ENCODE peak calls at places on chromosomes 6 and 20, in eight cellular contexts. E is HCT116, H is uterus, L is tibial artery, I is lower lobe of right lung, C is transverse colon, M is A549, B is colonic mucosa. Q is an unnamed sample.

GRCh38 chr6:145206247-145206907 is 528.9 kb downstream of the EPM2A start:
- DNase-seq in E (no peak), H (no peak), L (no peak), I (no peak), C (no peak), M (no peak), B (no peak), Q (no peak)

GRCh38 chr20:58803533-58803932 is 47.2 kb downstream of the GNAS-AS1 start:
- DNase-seq in E (no peak), H (no peak), L (no peak), I (no peak), C (no peak), M (no peak), B (no peak), Q (no peak)

GRCh38 chr20:38315290-38315966 is 11.5 kb downstream of the BPI start:
- DNase-seq in E (no peak), H (no peak), L (no peak), I (no peak), C (no peak), M (no peak), B (no peak), Q (peak; percentile 30)

GRCh38 chr6:135270676-135271536 is 89.8 kb downstream of the MYB start:
- DNase-seq in E (no peak), H (no peak), L (no peak), I (peak; percentile 74), C (peak; percentile 83), M (no peak), B (peak; percentile 86), Q (no peak)

GRCh38 chr6:18070486-18070885 is 52.0 kb downstream of the NHLRC1 start:
- DNase-seq in E (no peak), H (no peak), L (no peak), I (no peak), C (no peak), M (no peak), B (no peak), Q (no peak)

GRCh38 chr6:71248306-71248705 is 40.3 kb upstream of the OGFRL1 start:
- DNase-seq in E (no peak), H (no peak), L (no peak), I (no peak), C (no peak), M (peak; percentile 20), B (no peak), Q (no peak)

GRCh38 chr20:13017883-13018535 is 9.2 kb downstream of the SPTLC3 start:
- DNase-seq in E (no peak), H (no peak), L (no peak), I (no peak), C (no peak), M (no peak), B (no peak), Q (no peak)

GRCh38 chr6:44636576-44637248 is 249.2 kb downstream of the CDC5L start:
- DNase-seq in E (no peak), H (no peak), L (no peak), I (no peak), C (no peak), M (no peak), B (no peak), Q (no peak)

GRCh38 chr6:54366647-54367327 is 58.5 kb downstream of the TINAG start:
- DNase-seq in E (peak; percentile 28), H (no peak), L (no peak), I (no peak), C (no peak), M (no peak), B (no peak), Q (no peak)

GRCh38 chr6:71079707-71080106 is 122.8 kb upstream of the B3GAT2 start:
- DNase-seq in E (no peak), H (no peak), L (no peak), I (no peak), C (no peak), M (no peak), B (no peak), Q (no peak)

GRCh38 chr6:46419576-46420002 is 71.7 kb downstream of the RCAN2 start:
- DNase-seq in E (peak; percentile 60), H (peak; percentile 70), L (peak; percentile 76), I (no peak), C (peak; percentile 60), M (peak; percentile 8), B (peak; percentile 72), Q (peak; percentile 81)

GRCh38 chr6:148365037-148365436 is 22.4 kb downstream of the SASH1 start:
- DNase-seq in E (no peak), H (no peak), L (no peak), I (no peak), C (no peak), M (no peak), B (no peak), Q (no peak)

GRCh38 chr6:134814076-134814709 is 135.7 kb downstream of the ALDH8A1 start:
- DNase-seq in E (no peak), H (no peak), L (no peak), I (no peak), C (no peak), M (no peak), B (no peak), Q (no peak)

GRCh38 chr20:4295226-4295625 is 279.9 kb upstream of the RNF24 start:
- DNase-seq in E (no peak), H (no peak), L (no peak), I (no peak), C (no peak), M (no peak), B (no peak), Q (no peak)

DNA sequence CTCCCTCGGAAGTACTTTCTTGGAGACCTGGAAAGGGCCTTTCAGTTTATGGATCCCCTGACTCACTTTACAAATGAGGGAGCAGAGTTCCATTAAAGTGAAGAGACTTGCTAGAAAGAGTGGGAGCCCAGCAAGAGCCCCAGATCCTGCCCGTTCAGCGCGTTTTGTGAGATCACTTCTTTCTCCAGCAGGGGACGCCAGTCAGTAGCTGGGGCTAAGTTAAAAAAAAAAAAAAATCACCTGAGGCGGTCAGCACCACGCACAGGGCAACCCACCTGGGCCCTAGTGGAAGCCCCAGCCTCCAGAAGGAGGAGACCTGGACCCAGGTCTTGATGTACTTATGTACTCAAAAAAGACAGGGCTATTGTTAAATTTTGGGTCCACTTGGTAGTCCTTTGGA is 274.5 kb upstream of the RNF24 start:
- DNase-seq in E (peak; percentile 13), H (no peak), L (no peak), I (no peak), C (no peak), M (peak; percentile 27), B (no peak), Q (no peak)
- TF ChIP-seq CTCF in E (peak; percentile 58), H (no peak), L (no peak), I (no peak), C (no peak), M (peak; percentile 50), B (no peak), Q (no peak)

GRCh38 chr6:139600919-139601470 is 226.5 kb upstream of the CITED2 start:
- DNase-seq in E (no peak), H (no peak), L (no peak), I (no peak), C (no peak), M (no peak), B (no peak), Q (no peak)

GRCh38 chr6:139600313-139600712 is 225.9 kb upstream of the CITED2 start:
- DNase-seq in E (no peak), H (no peak), L (no peak), I (no peak), C (no peak), M (no peak), B (no peak), Q (no peak)

GRCh38 chr6:139595183-139595582 is 220.7 kb upstream of the CITED2 start:
- DNase-seq in E (no peak), H (no peak), L (no peak), I (no peak), C (no peak), M (no peak), B (no peak), Q (no peak)

GRCh38 chr6:139597087-139597763 is 222.8 kb upstream of the CITED2 start:
- DNase-seq in E (no peak), H (no peak), L (no peak), I (no peak), C (no peak), M (no peak), B (no peak), Q (no peak)

DNA sequence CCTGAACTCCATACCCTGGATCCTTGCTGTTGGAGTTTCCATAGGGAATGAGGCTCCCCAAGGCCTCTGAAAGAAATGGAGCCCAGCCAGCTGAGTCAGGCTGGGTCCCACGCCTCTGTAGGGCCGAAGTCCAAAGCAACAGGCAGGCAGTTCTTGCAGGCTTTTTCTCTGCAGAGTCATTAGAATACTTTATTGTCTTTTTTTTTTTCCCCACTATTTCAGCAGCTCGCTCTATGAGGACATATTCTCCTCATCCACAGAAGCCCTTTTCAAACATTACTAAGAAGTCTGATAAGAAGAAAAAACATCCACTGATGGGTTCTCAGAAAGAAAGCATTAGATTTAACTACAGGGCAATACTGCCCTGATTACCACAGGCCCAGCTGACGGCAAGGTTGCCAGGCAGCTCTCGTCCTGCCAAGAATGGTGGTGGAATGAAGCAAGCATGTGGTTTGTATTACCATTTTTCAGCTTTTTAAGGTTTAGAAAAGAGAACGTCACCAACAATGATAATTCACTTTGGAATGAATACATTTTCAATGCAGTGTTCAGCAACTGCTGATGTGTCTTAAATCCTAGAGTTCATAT is 223.4 kb upstream of the CITED2 start:
- DNase-seq in E (no peak), H (peak; percentile 87), L (peak; percentile 93), I (peak; percentile 58), C (peak; percentile 86), M (peak; percentile 17), B (peak; percentile 90), Q (peak; percentile 73)
- H3K27ac ChIP-seq in E (no peak overlapping the region), H (peak overlapping the region; percentile 85), L (peak overlapping the region; percentile 78), I (peak overlapping the region; percentile 44), C (peak overlapping the region; percentile 81), M (peak overlapping the region; percentile 54), B (peak overlapping the region; percentile 86), Q (peak overlapping the region; percentile 8)

GRCh38 chr20:50138479-50139393 is 14.8 kb downstream of the PEDS1 start:
- DNase-seq in E (no peak), H (no peak), L (no peak), I (no peak), C (no peak), M (no peak), B (no peak), Q (peak; percentile 69)
- TF ChIP-seq CTCF in E (no peak), H (no peak), L (no peak), I (no peak), C (no peak), M (no peak), B (no peak), Q (no peak)

DNA sequence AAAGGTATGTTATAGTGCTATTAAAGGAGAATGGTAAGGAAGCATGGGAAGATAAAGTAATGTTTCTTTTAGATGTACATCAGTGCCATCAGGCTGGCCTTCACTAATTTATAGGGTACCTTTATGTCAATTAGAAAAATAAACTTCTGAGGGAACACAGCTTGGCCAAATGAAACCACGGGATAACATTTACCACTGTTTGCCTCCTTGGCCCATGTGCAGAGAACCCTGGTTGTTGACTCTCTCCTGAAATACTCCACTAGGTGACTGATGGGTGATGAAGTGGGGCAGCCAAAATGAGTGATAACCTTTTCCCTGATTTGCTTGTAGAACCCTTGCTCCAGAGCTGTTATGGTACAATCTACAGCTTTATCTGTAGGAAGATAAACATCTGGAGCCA is 9.5 kb downstream of the TRIM38 start:
- DNase-seq in E (no peak), H (no peak), L (no peak), I (no peak), C (no peak), M (no peak), B (no peak), Q (no peak)
- H3K27ac ChIP-seq in E (peak overlapping the region; percentile 59), H (peak overlapping the region; percentile 66), L (peak overlapping the region; percentile 62), I (no peak overlapping the region), C (no peak overlapping the region), M (peak overlapping the region; percentile 65), B (no peak overlapping the region), Q (no peak overlapping the region)